ENCODE peak calls at places on chromosome 22, in seven cellular contexts. C, P, W, R, I, T and S are unnamed samples.

GRCh38 chr22:44671742-44672141 is 30.3 kb upstream of the PRR5 start:
- DNase-seq in C (no peak), P (peak), W (peak), R (no peak), I (no peak), T (peak), S (peak)

GRCh38 chr22:32951081-32951806 is 106.9 kb downstream of the SYN3 start:
- DNase-seq in C (no peak), P (peak), W (no peak), R (peak), I (no peak), T (no peak), S (no peak)

GRCh38 chr22:50304528-50305392 is 2.7 kb downstream of the PLXNB2 start:
- DNase-seq in C (no peak), P (peak), W (no peak), R (no peak), I (no peak), T (peak), S (peak)

GRCh38 chr22:35214968-35215367 is 42.3 kb upstream of the HMGXB4 start:
- DNase-seq in C (no peak), P (no peak), W (no peak), R (no peak), I (no peak), T (no peak), S (no peak)

GRCh38 chr22:50699001-50699753 is 26.6 kb downstream of the SHANK3 start:
- DNase-seq in C (no peak), P (no peak), W (no peak), R (no peak), I (no peak), T (no peak), S (no peak)

GRCh38 chr22:20056161-20056560 is 23.9 kb upstream of the DGCR8 start:
- DNase-seq in C (no peak), P (no peak), W (no peak), R (no peak), I (no peak), T (no peak), S (no peak)

GRCh38 chr22:31870890-31871289 is 73.4 kb upstream of the YWHAH start:
- DNase-seq in C (no peak), P (peak), W (peak), R (no peak), I (no peak), T (peak), S (peak)

GRCh38 chr22:46569848-46570695 is 32.7 kb upstream of the CELSR1 start:
- DNase-seq in C (no peak), P (no peak), W (no peak), R (peak), I (no peak), T (no peak), S (no peak)

GRCh38 chr22:33803371-33803770 is 116.9 kb downstream of the LARGE1 start:
- DNase-seq in C (no peak), P (peak), W (peak), R (no peak), I (no peak), T (peak), S (no peak)

GRCh38 chr22:22893891-22894739 is 6.5 kb downstream of the IGLL5 start:
- DNase-seq in C (no peak), P (no peak), W (no peak), R (no peak), I (no peak), T (no peak), S (no peak)

GRCh38 chr22:38176170-38176741 is 5.4 kb downstream of the PLA2G6 start:
- DNase-seq in C (peak), P (peak), W (peak), R (no peak), I (no peak), T (peak), S (peak)

GRCh38 chr22:38737302-38738060 is 18.3 kb downstream of the SUN2 start:
- DNase-seq in C (no peak), P (no peak), W (no peak), R (no peak), I (no peak), T (no peak), S (no peak)

GRCh38 chr22:17121235-17122195 is at the start of gene TMEM121B:
- DNase-seq in C (no peak), P (peak), W (no peak), R (peak), I (no peak), T (peak), S (no peak)

GRCh38 chr22:20268350-20269012 is 363 bp upstream of the RTN4R start:
- DNase-seq in C (peak), P (peak), W (no peak), R (peak), I (peak), T (peak), S (peak)

GRCh38 chr22:48748113-48748859 is 1079.4 kb downstream of the BRD1 start:
- DNase-seq in C (no peak), P (no peak), W (no peak), R (no peak), I (peak), T (no peak), S (no peak)

GRCh38 chr22:17699696-17700330 is 61.3 kb downstream of the BCL2L13 start:
- DNase-seq in C (no peak), P (no peak), W (no peak), R (no peak), I (no peak), T (no peak), S (no peak)

GRCh38 chr22:17921871-17922821 is 102.2 kb downstream of the MICAL3 start:
- DNase-seq in C (no peak), P (no peak), W (no peak), R (peak), I (no peak), T (no peak), S (no peak)

GRCh38 chr22:19766506-19767426 is 6.2 kb downstream of the TBX1 start:
- DNase-seq in C (peak), P (no peak), W (no peak), R (peak), I (peak), T (peak), S (no peak)

GRCh38 chr22:43174941-43175531 is 11.9 kb downstream of the TTLL12 start:
- DNase-seq in C (no peak), P (no peak), W (no peak), R (no peak), I (no peak), T (no peak), S (peak)

GRCh38 chr22:46287873-46288751 is 8.6 kb upstream of the GTSE1 start:
- DNase-seq in C (no peak), P (no peak), W (no peak), R (no peak), I (peak), T (no peak), S (no peak)

DNA sequence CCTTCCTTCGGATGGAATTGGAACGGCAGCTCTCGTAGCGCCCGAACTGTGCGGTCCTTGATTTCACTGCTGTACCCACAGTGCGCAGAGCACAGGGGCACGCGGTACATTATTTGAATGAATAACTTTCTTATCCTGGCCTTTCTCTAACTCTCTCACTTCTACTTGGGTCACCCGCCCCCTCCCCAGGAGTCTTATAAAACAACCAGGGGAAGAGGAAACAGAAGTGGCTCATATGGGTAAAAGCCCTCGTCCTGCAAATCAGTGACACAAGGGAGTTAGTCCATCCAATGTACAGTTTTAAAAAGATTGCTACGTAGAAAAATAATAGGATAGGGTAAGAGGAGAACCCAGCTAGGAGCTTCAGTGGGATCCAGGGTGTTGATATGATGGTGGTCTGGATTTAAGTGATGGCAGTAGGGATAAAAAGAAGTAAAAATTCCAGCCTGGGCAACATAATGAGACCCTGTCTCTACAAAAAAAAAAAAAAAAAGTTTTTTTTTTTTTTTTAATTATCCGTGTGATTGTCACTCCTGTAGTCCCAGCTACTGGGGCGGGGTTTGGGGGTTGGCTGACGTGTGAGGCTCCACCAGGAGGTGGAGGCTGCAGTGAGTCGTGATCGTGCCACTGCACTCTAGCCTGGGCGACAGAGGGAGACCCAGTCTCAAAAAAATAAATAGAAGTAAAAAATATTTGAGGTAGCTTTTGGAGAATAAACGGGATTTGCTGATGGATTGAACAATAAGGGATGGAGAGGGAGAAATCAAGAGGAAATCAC is 7.1 kb upstream of the L3MBTL2 start:
- DNase-seq in C (peak), P (no peak), W (peak), R (peak), I (peak), T (peak), S (no peak)
- TF ChIP-seq CTCF in C (no peak), P (no peak), W (no peak), R (no peak), I (no peak), T (peak), S (no peak)

GRCh38 chr22:30667486-30668305 is at the start of gene DUSP18:
- DNase-seq in C (peak), P (peak), W (peak), R (peak), I (peak), T (peak), S (peak)
- TF ChIP-seq CTCF in C (no peak), P (peak), W (peak), R (peak), I (peak), T (peak), S (peak)

GRCh38 chr22:29253561-29254282 is 14.1 kb downstream of the RHBDD3 start:
- DNase-seq in C (no peak), P (no peak), W (no peak), R (peak), I (no peak), T (no peak), S (no peak)
- TF ChIP-seq CTCF in C (no peak), P (no peak), W (peak), R (no peak), I (no peak), T (no peak), S (no peak)

GRCh38 chr22:36425977-36426523 is 38.3 kb upstream of the MYH9 start:
- DNase-seq in C (no peak), P (peak), W (no peak), R (peak), I (no peak), T (peak), S (no peak)
- TF ChIP-seq CTCF in C (no peak), P (no peak), W (peak), R (no peak), I (no peak), T (no peak), S (no peak)

DNA sequence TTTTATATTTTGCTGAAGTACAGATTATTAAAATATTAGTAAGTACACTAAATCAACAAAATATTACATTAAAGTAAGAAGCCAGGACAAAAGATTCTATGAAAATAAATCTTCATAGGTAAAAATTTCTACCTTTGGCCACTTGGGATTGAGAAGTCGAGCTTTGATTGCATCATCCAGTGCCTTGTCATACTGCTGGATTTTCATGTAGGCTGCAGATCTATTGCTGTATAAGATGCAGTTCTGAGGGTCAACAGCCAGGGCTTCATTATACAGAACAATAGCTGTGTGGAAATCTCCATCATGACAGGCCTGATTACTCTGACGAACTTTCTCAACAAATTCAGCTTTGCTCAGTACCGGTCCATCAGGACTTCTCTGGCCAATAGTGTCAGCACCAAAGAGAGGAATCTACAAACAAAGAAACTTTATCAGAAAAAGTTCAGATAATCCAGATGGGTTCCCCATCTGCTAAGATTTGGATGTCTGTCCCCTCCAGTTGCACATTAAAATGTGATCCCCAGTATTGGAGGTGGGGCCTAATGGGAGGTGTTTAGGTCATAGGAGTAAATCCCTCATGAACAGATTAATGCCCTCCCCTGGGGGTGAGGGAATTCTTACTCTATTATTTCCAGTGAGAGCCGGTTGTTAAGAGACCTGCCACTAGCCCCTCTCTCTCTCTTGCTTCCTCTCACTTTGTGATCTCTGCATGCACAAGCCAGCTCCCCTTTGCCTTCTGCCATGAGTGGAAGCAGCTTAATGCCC is 50.0 kb downstream of the TTC28 start:
- DNase-seq in C (no peak), P (peak), W (no peak), R (peak), I (no peak), T (peak), S (peak)
- TF ChIP-seq CTCF in C (no peak), P (no peak), W (no peak), R (no peak), I (no peak), T (no peak), S (no peak)